ENCODE peak calls at places on chromosomes 6 and 20, in four cellular contexts. I is HFF-Myc, D is astrocyte of the spinal cord, C is bronchial epithelial cell. P is an unnamed sample.

GRCh38 chr20:23622839-23623343 is 14.9 kb downstream of the CST3 start:
- DNase-seq in I (peak), D (peak), C (peak), P (peak)

GRCh38 chr6:137076277-137077068 is 31.7 kb upstream of the IL20RA start:
- DNase-seq in I (peak), D (peak), C (peak), P (peak)

GRCh38 chr6:156182356-156182755 is 594.8 kb upstream of the ARID1B start:
- DNase-seq in I (no peak), D (no peak), C (no peak), P (no peak)

GRCh38 chr6:27321901-27322300 is 9.8 kb upstream of the POM121L2 start:
- DNase-seq in I (no peak), D (no peak), C (no peak), P (no peak)

GRCh38 chr20:44038681-44039123 is 124.0 kb downstream of the TOX2 start:
- DNase-seq in I (no peak), D (no peak), C (no peak), P (no peak)

GRCh38 chr20:57650266-57650665 is 30.0 kb upstream of the ZBP1 start:
- DNase-seq in I (no peak), D (no peak), C (no peak), P (no peak)

GRCh38 chr20:44805991-44806729 is 4.2 kb downstream of the RIMS4 start:
- DNase-seq in I (peak), D (peak), C (no peak), P (peak)

GRCh38 chr6:111992851-111993250 is 61.1 kb upstream of the CCN6 start:
- DNase-seq in I (no peak), D (peak), C (peak), P (no peak)

GRCh38 chr6:74182992-74183391 is 487.0 kb downstream of the CD109 start:
- DNase-seq in I (no peak), D (no peak), C (no peak), P (no peak)

GRCh38 chr20:43124261-43124660 is 65.4 kb downstream of the PTPRT start:
- DNase-seq in I (no peak), D (no peak), C (no peak), P (no peak)

GRCh38 chr6:70380771-70381435 is 32.4 kb upstream of the FAM135A start:
- DNase-seq in I (no peak), D (no peak), C (no peak), P (no peak)

GRCh38 chr6:166904101-166904746 is 52.1 kb downstream of the RNASET2 start:
- DNase-seq in I (no peak), D (peak), C (no peak), P (no peak)

GRCh38 chr6:151018035-151018434 is 152.5 kb downstream of the MTHFD1L start:
- DNase-seq in I (no peak), D (no peak), C (no peak), P (no peak)

GRCh38 chr6:14863896-14864850 is 381.7 kb upstream of the JARID2 start:
- DNase-seq in I (no peak), D (no peak), C (no peak), P (no peak)

GRCh38 chr6:3195695-3196497 is 31.6 kb downstream of the TUBB2B start:
- DNase-seq in I (no peak), D (peak), C (no peak), P (no peak)

GRCh38 chr6:90217621-90218496 is 78.8 kb downstream of the BACH2 start:
- DNase-seq in I (no peak), D (no peak), C (peak), P (no peak)
- H3K4me3 ChIP-seq in I (peak), D (peak), C (peak), P (peak)

DNA sequence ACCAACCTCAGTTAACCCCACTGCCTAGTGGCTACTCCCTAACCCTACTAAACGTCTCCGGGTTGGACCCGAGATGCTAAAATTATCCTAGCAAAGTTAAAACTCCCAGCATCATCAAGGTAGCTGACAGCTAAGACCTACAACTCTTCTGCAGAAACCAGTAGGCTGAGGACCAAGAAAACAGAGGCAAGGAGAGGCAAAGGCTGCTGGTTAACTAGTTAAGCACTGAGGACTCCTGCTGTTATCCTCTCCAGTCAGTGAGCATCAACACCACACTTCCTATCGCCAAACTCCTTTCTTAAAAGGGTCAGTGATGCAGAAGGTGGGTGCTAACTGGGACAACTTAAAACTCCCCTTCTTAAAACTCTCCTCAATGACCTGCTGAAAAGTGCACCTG is 1.8 kb downstream of the TRERF1 start:
- DNase-seq in I (no peak), D (no peak), C (peak), P (no peak)
- H3K4me3 ChIP-seq in I (peak), D (peak), C (peak), P (peak)

GRCh38 chr20:37988555-37988954 is 44.7 kb downstream of the TTI1 start:
- DNase-seq in I (no peak), D (peak), C (no peak), P (no peak)

GRCh38 chr20:37987602-37988290 is 45.5 kb downstream of the TTI1 start:
- DNase-seq in I (no peak), D (no peak), C (no peak), P (no peak)

GRCh38 chr20:37989601-37990001 is 43.7 kb downstream of the TTI1 start:
- DNase-seq in I (no peak), D (peak), C (peak), P (no peak)

GRCh38 chr20:37986063-37986858 is 47.0 kb downstream of the TTI1 start:
- DNase-seq in I (no peak), D (no peak), C (no peak), P (no peak)

DNA sequence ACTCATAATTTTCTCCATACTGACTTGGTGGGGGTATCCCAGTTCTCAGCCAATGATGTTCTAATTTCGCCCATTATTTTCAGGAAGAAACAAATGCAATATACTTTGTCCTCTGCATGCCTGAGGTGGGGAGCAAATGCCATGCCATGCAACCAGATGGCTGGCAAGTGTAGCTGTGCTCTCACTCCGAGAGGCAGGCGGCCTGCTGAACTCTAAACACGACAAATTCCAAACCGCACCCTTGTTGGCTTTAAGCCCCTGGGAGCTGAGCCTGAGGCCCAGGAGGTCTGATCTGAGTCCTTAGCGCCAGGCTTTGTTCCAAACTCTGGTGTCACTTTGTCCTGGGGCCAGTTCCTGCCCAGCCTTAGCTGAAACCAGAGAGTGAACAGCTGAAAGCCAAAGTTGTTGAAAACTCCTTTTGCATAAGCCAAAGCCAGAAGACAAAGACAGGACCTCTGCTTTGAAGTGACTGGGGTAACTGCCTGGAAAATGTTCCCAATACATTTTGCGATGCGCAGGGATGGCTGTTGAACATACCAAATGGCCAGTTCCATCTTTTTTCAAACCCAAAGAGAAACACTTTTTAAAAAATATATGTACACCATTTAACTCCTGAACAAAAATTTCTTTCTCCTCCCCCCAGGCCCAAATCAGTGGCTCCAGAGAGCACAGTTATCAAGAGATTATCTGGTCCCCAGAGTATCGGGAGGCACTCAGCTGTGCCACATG is 46.2 kb downstream of the TTI1 start:
- DNase-seq in I (no peak), D (peak), C (no peak), P (no peak)
- H3K4me3 ChIP-seq in I (no peak), D (no peak), C (no peak), P (no peak)

GRCh38 chr6:37242042-37242428 is 15.5 kb upstream of the TBC1D22B start:
- DNase-seq in I (no peak), D (no peak), C (no peak), P (no peak)
- H3K4me3 ChIP-seq in I (no peak), D (no peak), C (no peak), P (no peak)

DNA sequence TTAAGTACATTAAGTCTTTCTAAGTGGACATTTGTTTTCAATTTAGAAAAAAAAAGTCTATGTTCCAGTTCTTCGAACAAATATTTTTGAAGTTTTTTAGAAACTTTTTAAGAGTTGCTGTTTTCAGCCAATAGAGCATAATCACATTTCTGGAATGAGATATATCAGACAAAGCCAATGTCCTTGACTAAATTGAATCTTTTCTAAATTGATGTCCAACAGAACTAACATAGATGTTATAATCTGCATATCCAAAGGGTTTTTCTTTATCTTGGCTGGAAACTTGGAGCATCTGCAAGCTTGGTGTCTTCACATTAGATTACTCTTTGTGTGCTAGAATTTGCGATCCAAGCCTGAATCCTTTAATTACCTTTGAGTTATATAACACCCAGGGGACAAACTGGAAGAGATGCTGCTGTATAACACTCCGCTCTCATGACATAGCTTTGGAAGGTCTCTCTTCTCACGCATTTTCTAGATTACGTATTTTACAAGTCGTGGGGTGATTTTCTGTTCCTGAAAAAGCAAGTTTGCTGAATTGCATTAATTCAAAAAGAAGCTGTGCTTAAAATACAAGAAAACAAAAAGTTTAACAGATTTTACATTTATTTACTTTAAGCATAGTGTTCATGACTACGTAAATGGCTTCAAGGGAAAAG is 64.4 kb upstream of the FUCA2 start:
- DNase-seq in I (no peak), D (no peak), C (no peak), P (no peak)
- H3K4me3 ChIP-seq in I (no peak), D (no peak), C (no peak), P (no peak)

GRCh38 chr20:35661013-35661412 is 3.7 kb downstream of the CPNE1 start:
- DNase-seq in I (no peak), D (peak), C (peak), P (no peak)
- H3K4me3 ChIP-seq in I (no peak), D (no peak), C (no peak), P (no peak)

DNA sequence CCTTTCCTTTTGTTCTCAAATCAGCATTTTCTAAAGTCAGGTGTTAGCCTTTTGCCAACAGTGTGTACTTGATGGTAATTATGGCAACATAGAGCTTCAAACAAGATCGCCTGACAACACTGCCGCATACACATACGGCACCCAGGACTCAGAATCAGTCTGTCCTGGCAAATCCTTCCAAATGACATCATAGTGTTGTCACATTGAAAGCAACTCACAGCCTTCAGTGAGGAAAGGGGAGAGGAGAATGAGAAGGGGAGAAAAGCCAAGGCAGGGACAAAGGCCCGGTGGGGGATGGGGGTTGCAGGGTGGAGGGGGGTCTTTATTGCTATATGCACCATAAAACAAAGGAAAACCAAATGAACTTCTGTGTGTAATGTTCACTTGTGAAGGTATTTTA is 65.7 kb upstream of the PTGIS start:
- DNase-seq in I (no peak), D (no peak), C (no peak), P (no peak)
- H3K4me3 ChIP-seq in I (no peak), D (no peak), C (no peak), P (no peak)

P was measured in AG09309.